ENCODE peak calls at places on chromosomes 4 and X, in seven cellular contexts. One of them, this sample, is unnamed.

GRCh38 chr4:139241784-139242151 is 38.3 kb downstream of the MGARP start:
- DNase-seq in CD4-positive, alpha-beta memory T cell: no peak
- DNase-seq in Peyer's patch: no peak
- DNase-seq in adipocyte: no peak
- DNase-seq in heart right ventricle: no peak
- DNase-seq in AG09309: no peak
- DNase-seq in cardiac fibroblast: no peak
- DNase-seq in this sample: no peak

GRCh38 chr4:4655011-4655410 is 113.2 kb upstream of the STX18 start:
- DNase-seq in CD4-positive, alpha-beta memory T cell: no peak
- DNase-seq in AG09309: no peak
- DNase-seq in heart right ventricle: no peak
- DNase-seq in Peyer's patch: no peak
- DNase-seq in adipocyte: no peak
- DNase-seq in cardiac fibroblast: no peak
- DNase-seq in this sample: no peak

GRCh38 chr4:2929469-2929868 is 33.7 kb downstream of the NOP14 start:
- DNase-seq in Peyer's patch: peak; percentile 37
- DNase-seq in AG09309: no peak
- DNase-seq in CD4-positive, alpha-beta memory T cell: no peak
- DNase-seq in heart right ventricle: no peak
- DNase-seq in cardiac fibroblast: no peak
- DNase-seq in adipocyte: no peak
- DNase-seq in this sample: no peak

GRCh38 chr4:73895201-73896177 is 26.3 kb downstream of the CXCL1 start:
- DNase-seq in Peyer's patch: peak; percentile 50
- DNase-seq in heart right ventricle: no peak
- DNase-seq in adipocyte: no peak
- DNase-seq in CD4-positive, alpha-beta memory T cell: no peak
- DNase-seq in AG09309: no peak
- DNase-seq in cardiac fibroblast: peak; percentile 74
- DNase-seq in this sample: no peak

GRCh38 chrX:49071877-49072711 is 1.7 kb downstream of the PRAF2 start:
- DNase-seq in adipocyte: peak; percentile 49
- DNase-seq in cardiac fibroblast: peak; percentile 90
- DNase-seq in AG09309: no peak
- DNase-seq in heart right ventricle: peak; percentile 72
- DNase-seq in Peyer's patch: peak; percentile 65
- DNase-seq in CD4-positive, alpha-beta memory T cell: no peak
- DNase-seq in this sample: no peak

GRCh38 chr4:169626328-169627282 is 6.2 kb downstream of the CLCN3 start:
- DNase-seq in CD4-positive, alpha-beta memory T cell: no peak
- DNase-seq in cardiac fibroblast: no peak
- DNase-seq in AG09309: no peak
- DNase-seq in Peyer's patch: no peak
- DNase-seq in heart right ventricle: no peak
- DNase-seq in adipocyte: no peak
- DNase-seq in this sample: peak; percentile 44

GRCh38 chrX:78831523-78831922 is 84.0 kb downstream of the LPAR4 start:
- DNase-seq in AG09309: no peak
- DNase-seq in cardiac fibroblast: no peak
- DNase-seq in CD4-positive, alpha-beta memory T cell: no peak
- DNase-seq in heart right ventricle: no peak
- DNase-seq in Peyer's patch: no peak
- DNase-seq in adipocyte: no peak
- DNase-seq in this sample: no peak

GRCh38 chr4:46393606-46394005 is 3.7 kb upstream of the GABRA2 start:
- DNase-seq in Peyer's patch: no peak
- DNase-seq in heart right ventricle: no peak
- DNase-seq in CD4-positive, alpha-beta memory T cell: no peak
- DNase-seq in AG09309: no peak
- DNase-seq in cardiac fibroblast: no peak
- DNase-seq in adipocyte: no peak
- DNase-seq in this sample: no peak

GRCh38 chr4:127698789-127699200 is 31.4 kb upstream of the SLC25A31 start:
- DNase-seq in heart right ventricle: no peak
- DNase-seq in Peyer's patch: no peak
- DNase-seq in adipocyte: peak; percentile 66
- DNase-seq in AG09309: peak; percentile 65
- DNase-seq in CD4-positive, alpha-beta memory T cell: no peak
- DNase-seq in cardiac fibroblast: peak; percentile 83
- DNase-seq in this sample: no peak

GRCh38 chr4:25030283-25031076 is at the start of gene LGI2:
- DNase-seq in AG09309: no peak
- DNase-seq in CD4-positive, alpha-beta memory T cell: no peak
- DNase-seq in heart right ventricle: peak; percentile 44
- DNase-seq in cardiac fibroblast: peak; percentile 17
- DNase-seq in adipocyte: peak; percentile 45
- DNase-seq in Peyer's patch: no peak
- DNase-seq in this sample: no peak

GRCh38 chrX:139692506-139692849 is 15.5 kb downstream of the MCF2 start:
- DNase-seq in AG09309: no peak
- DNase-seq in cardiac fibroblast: peak; percentile 0
- DNase-seq in CD4-positive, alpha-beta memory T cell: no peak
- DNase-seq in Peyer's patch: no peak
- DNase-seq in adipocyte: no peak
- DNase-seq in heart right ventricle: no peak
- DNase-seq in this sample: no peak
- H3K4me3 ChIP-seq in AG09309: peak overlapping the region; percentile 14
- H3K4me3 ChIP-seq in cardiac fibroblast: peak overlapping the region; percentile 5
- H3K4me3 ChIP-seq in CD4-positive, alpha-beta memory T cell: no peak overlapping the region
- H3K4me3 ChIP-seq in Peyer's patch: peak overlapping the region; percentile 16
- H3K4me3 ChIP-seq in adipocyte: peak overlapping the region; percentile 67
- H3K4me3 ChIP-seq in heart right ventricle: peak overlapping the region; percentile 43
- H3K4me3 ChIP-seq in this sample: no peak overlapping the region

GRCh38 chrX:150693782-150694574 is 782 bp downstream of the MTMR1 start:
- DNase-seq in adipocyte: peak; percentile 67
- DNase-seq in Peyer's patch: peak; percentile 68
- DNase-seq in CD4-positive, alpha-beta memory T cell: peak; percentile 61
- DNase-seq in cardiac fibroblast: peak; percentile 43
- DNase-seq in AG09309: peak; percentile 56
- DNase-seq in heart right ventricle: peak; percentile 29
- DNase-seq in this sample: peak; percentile 72

GRCh38 chrX:150697641-150698040 is 4.4 kb downstream of the MTMR1 start:
- DNase-seq in Peyer's patch: no peak
- DNase-seq in heart right ventricle: no peak
- DNase-seq in cardiac fibroblast: no peak
- DNase-seq in AG09309: no peak
- DNase-seq in adipocyte: no peak
- DNase-seq in CD4-positive, alpha-beta memory T cell: no peak
- DNase-seq in this sample: no peak

GRCh38 chrX:150696836-150697235 is 3.6 kb downstream of the MTMR1 start:
- DNase-seq in heart right ventricle: no peak
- DNase-seq in adipocyte: no peak
- DNase-seq in AG09309: no peak
- DNase-seq in Peyer's patch: no peak
- DNase-seq in cardiac fibroblast: no peak
- DNase-seq in CD4-positive, alpha-beta memory T cell: no peak
- DNase-seq in this sample: no peak

GRCh38 chrX:150694738-150695410 is 1.7 kb downstream of the MTMR1 start:
- DNase-seq in heart right ventricle: peak; percentile 6
- DNase-seq in AG09309: no peak
- DNase-seq in CD4-positive, alpha-beta memory T cell: no peak
- DNase-seq in adipocyte: no peak
- DNase-seq in Peyer's patch: no peak
- DNase-seq in cardiac fibroblast: no peak
- DNase-seq in this sample: no peak

DNA sequence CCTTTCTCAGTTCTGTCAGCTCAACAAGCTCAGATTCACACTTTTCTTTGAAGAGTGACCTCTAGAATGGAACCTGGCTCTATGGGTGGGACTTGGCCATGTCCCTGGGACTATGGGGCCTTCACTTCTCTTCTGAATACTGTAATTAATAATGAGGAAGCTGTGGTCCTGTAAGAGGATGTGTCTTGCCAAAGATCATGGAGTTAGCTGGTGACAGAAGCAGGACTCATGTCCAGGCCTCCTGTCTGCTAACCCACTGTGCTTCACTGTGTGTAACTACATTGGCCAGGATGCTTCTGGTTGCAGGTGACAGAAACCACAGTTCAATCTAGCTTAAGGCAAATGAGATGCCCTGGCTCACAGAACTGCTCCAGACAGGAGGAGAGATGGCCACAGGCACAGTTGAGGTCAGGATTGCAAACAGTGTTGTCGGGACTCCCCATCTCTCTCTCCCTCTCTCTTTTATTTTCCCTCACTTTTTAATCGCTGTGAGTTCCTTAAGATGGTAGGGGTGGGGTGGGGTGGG is 3.1 kb downstream of the MTMR1 start:
- DNase-seq in adipocyte: no peak
- DNase-seq in AG09309: no peak
- DNase-seq in CD4-positive, alpha-beta memory T cell: no peak
- DNase-seq in Peyer's patch: no peak
- DNase-seq in heart right ventricle: no peak
- DNase-seq in cardiac fibroblast: no peak
- DNase-seq in this sample: no peak
- H3K4me3 ChIP-seq in adipocyte: no peak overlapping the region
- H3K4me3 ChIP-seq in AG09309: no peak overlapping the region
- H3K4me3 ChIP-seq in CD4-positive, alpha-beta memory T cell: no peak overlapping the region
- H3K4me3 ChIP-seq in Peyer's patch: no peak overlapping the region
- H3K4me3 ChIP-seq in heart right ventricle: no peak overlapping the region
- H3K4me3 ChIP-seq in cardiac fibroblast: no peak overlapping the region
- H3K4me3 ChIP-seq in this sample: no peak overlapping the region

GRCh38 chr4:13548059-13548983 is 4.0 kb upstream of the NKX3-2 start:
- DNase-seq in adipocyte: no peak
- DNase-seq in cardiac fibroblast: no peak
- DNase-seq in AG09309: no peak
- DNase-seq in CD4-positive, alpha-beta memory T cell: no peak
- DNase-seq in heart right ventricle: no peak
- DNase-seq in Peyer's patch: no peak
- DNase-seq in this sample: no peak

GRCh38 chr4:13546855-13547562 is 2.7 kb upstream of the NKX3-2 start:
- DNase-seq in AG09309: no peak
- DNase-seq in CD4-positive, alpha-beta memory T cell: no peak
- DNase-seq in Peyer's patch: peak; percentile 53
- DNase-seq in cardiac fibroblast: no peak
- DNase-seq in adipocyte: no peak
- DNase-seq in heart right ventricle: no peak
- DNase-seq in this sample: no peak

GRCh38 chr4:13546374-13546854 is 2.1 kb upstream of the NKX3-2 start:
- DNase-seq in AG09309: no peak
- DNase-seq in adipocyte: no peak
- DNase-seq in Peyer's patch: no peak
- DNase-seq in cardiac fibroblast: no peak
- DNase-seq in heart right ventricle: no peak
- DNase-seq in CD4-positive, alpha-beta memory T cell: no peak
- DNase-seq in this sample: no peak

GRCh38 chr4:13548984-13549546 is 4.8 kb upstream of the NKX3-2 start:
- DNase-seq in cardiac fibroblast: peak; percentile 87
- DNase-seq in heart right ventricle: peak; percentile 67
- DNase-seq in Peyer's patch: peak; percentile 86
- DNase-seq in CD4-positive, alpha-beta memory T cell: peak; percentile 71
- DNase-seq in AG09309: peak; percentile 29
- DNase-seq in adipocyte: peak; percentile 84
- DNase-seq in this sample: peak; percentile 88

DNA sequence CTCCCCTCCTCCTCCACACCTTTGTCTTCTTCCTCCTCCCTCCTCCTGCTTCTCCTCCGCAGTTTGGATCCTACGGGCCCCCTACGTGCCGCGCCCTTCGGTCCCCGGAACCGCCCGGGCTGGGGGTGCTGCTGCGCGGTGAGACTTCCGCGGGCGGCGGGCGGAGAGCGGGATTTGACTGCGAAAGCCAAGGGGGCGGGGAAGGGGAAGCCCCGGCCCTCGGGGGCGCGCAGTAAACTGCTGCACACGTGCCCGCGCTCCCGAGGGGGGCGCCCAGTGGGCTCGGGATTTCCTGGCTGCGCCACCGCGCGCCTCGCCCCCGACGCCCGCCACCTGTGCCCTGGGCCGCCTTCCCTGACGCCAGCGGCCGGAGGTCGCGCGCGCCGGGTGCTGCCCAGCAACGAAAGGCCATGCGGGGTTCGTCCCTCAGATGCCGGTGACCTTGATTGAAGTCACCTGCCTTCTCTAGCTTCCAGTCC is 3.3 kb upstream of the NKX3-2 start:
- DNase-seq in Peyer's patch: no peak
- DNase-seq in cardiac fibroblast: no peak
- DNase-seq in adipocyte: no peak
- DNase-seq in AG09309: no peak
- DNase-seq in CD4-positive, alpha-beta memory T cell: no peak
- DNase-seq in heart right ventricle: no peak
- DNase-seq in this sample: peak; percentile 71
- H3K4me3 ChIP-seq in Peyer's patch: peak overlapping the region; percentile 56
- H3K4me3 ChIP-seq in cardiac fibroblast: no peak overlapping the region
- H3K4me3 ChIP-seq in adipocyte: peak overlapping the region; percentile 73
- H3K4me3 ChIP-seq in AG09309: peak overlapping the region; percentile 26
- H3K4me3 ChIP-seq in CD4-positive, alpha-beta memory T cell: peak overlapping the region; percentile 41
- H3K4me3 ChIP-seq in heart right ventricle: peak overlapping the region; percentile 52
- H3K4me3 ChIP-seq in this sample: peak overlapping the region; percentile 55

GRCh38 chr4:1862961-1863296 is 7.0 kb upstream of the LETM1 start:
- DNase-seq in Peyer's patch: no peak
- DNase-seq in AG09309: no peak
- DNase-seq in heart right ventricle: no peak
- DNase-seq in cardiac fibroblast: no peak
- DNase-seq in CD4-positive, alpha-beta memory T cell: no peak
- DNase-seq in adipocyte: no peak
- DNase-seq in this sample: no peak
- H3K4me3 ChIP-seq in Peyer's patch: no peak overlapping the region
- H3K4me3 ChIP-seq in AG09309: no peak overlapping the region
- H3K4me3 ChIP-seq in heart right ventricle: no peak overlapping the region
- H3K4me3 ChIP-seq in cardiac fibroblast: no peak overlapping the region
- H3K4me3 ChIP-seq in CD4-positive, alpha-beta memory T cell: no peak overlapping the region
- H3K4me3 ChIP-seq in adipocyte: no peak overlapping the region
- H3K4me3 ChIP-seq in this sample: no peak overlapping the region

GRCh38 chr4:40934671-40935070 is 184.9 kb downstream of the NSUN7 start:
- DNase-seq in cardiac fibroblast: no peak
- DNase-seq in AG09309: no peak
- DNase-seq in adipocyte: no peak
- DNase-seq in Peyer's patch: no peak
- DNase-seq in CD4-positive, alpha-beta memory T cell: no peak
- DNase-seq in heart right ventricle: no peak
- DNase-seq in this sample: no peak
- H3K4me3 ChIP-seq in cardiac fibroblast: no peak overlapping the region
- H3K4me3 ChIP-seq in AG09309: no peak overlapping the region
- H3K4me3 ChIP-seq in adipocyte: no peak overlapping the region
- H3K4me3 ChIP-seq in Peyer's patch: no peak overlapping the region
- H3K4me3 ChIP-seq in CD4-positive, alpha-beta memory T cell: no peak overlapping the region
- H3K4me3 ChIP-seq in heart right ventricle: no peak overlapping the region
- H3K4me3 ChIP-seq in this sample: no peak overlapping the region

This sample was measured in Jurkat, Clone E6-1.